ENCODE peak calls at places on chromosomes 4 and X, in four cellular contexts. One of them, this sample, is unnamed.

GRCh38 chrX:150530821-150531220 is 37.6 kb upstream of the MTM1 start:
- DNase-seq in AG20443: no peak
- DNase-seq in stimulated activated CD4-positive, alpha-beta T cell treated with anti-CD3 and anti-CD28 coated beads, TNF-alpha, amount 100 ng/mL, for 1 hour: no peak
- DNase-seq in MCF 10A: no peak
- DNase-seq in this sample: no peak

GRCh38 chrX:74509989-74510388 is 88.7 kb downstream of the SLC16A2 start:
- DNase-seq in AG20443: no peak
- DNase-seq in stimulated activated CD4-positive, alpha-beta T cell treated with anti-CD3 and anti-CD28 coated beads, TNF-alpha, amount 100 ng/mL, for 1 hour: no peak
- DNase-seq in MCF 10A: no peak
- DNase-seq in this sample: no peak

GRCh38 chr4:139672732-139673131 is 7.1 kb downstream of the MGST2 start:
- DNase-seq in AG20443: no peak
- DNase-seq in stimulated activated CD4-positive, alpha-beta T cell treated with anti-CD3 and anti-CD28 coated beads, TNF-alpha, amount 100 ng/mL, for 1 hour: no peak
- DNase-seq in MCF 10A: no peak
- DNase-seq in this sample: no peak

GRCh38 chrX:54484666-54485065 is 11.4 kb downstream of the FGD1 start:
- DNase-seq in AG20443: peak; percentile 47
- DNase-seq in stimulated activated CD4-positive, alpha-beta T cell treated with anti-CD3 and anti-CD28 coated beads, TNF-alpha, amount 100 ng/mL, for 1 hour: no peak
- DNase-seq in MCF 10A: no peak
- DNase-seq in this sample: no peak

GRCh38 chr4:5144384-5144783 is 93.1 kb downstream of the STK32B start:
- DNase-seq in AG20443: no peak
- DNase-seq in stimulated activated CD4-positive, alpha-beta T cell treated with anti-CD3 and anti-CD28 coated beads, TNF-alpha, amount 100 ng/mL, for 1 hour: no peak
- DNase-seq in MCF 10A: no peak
- DNase-seq in this sample: no peak

GRCh38 chrX:47578692-47579091 is 3.5 kb upstream of the TIMP1 start:
- DNase-seq in AG20443: no peak
- DNase-seq in stimulated activated CD4-positive, alpha-beta T cell treated with anti-CD3 and anti-CD28 coated beads, TNF-alpha, amount 100 ng/mL, for 1 hour: no peak
- DNase-seq in MCF 10A: no peak
- DNase-seq in this sample: no peak

GRCh38 chr4:102705391-102705935 is 55.3 kb downstream of the MANBA start:
- DNase-seq in AG20443: peak; percentile 13
- DNase-seq in stimulated activated CD4-positive, alpha-beta T cell treated with anti-CD3 and anti-CD28 coated beads, TNF-alpha, amount 100 ng/mL, for 1 hour: no peak
- DNase-seq in MCF 10A: no peak
- DNase-seq in this sample: no peak

GRCh38 chr4:173793937-173794510 is 264.0 kb upstream of the HAND2 start:
- DNase-seq in AG20443: no peak
- DNase-seq in stimulated activated CD4-positive, alpha-beta T cell treated with anti-CD3 and anti-CD28 coated beads, TNF-alpha, amount 100 ng/mL, for 1 hour: no peak
- DNase-seq in MCF 10A: no peak
- DNase-seq in this sample: no peak

GRCh38 chr4:155007660-155008176 is 200.7 kb upstream of the NPY2R start:
- DNase-seq in AG20443: no peak
- DNase-seq in stimulated activated CD4-positive, alpha-beta T cell treated with anti-CD3 and anti-CD28 coated beads, TNF-alpha, amount 100 ng/mL, for 1 hour: no peak
- DNase-seq in MCF 10A: no peak
- DNase-seq in this sample: no peak

GRCh38 chr4:174523003-174523693 is 860 bp upstream of the HPGD start:
- DNase-seq in AG20443: peak; percentile 18
- DNase-seq in stimulated activated CD4-positive, alpha-beta T cell treated with anti-CD3 and anti-CD28 coated beads, TNF-alpha, amount 100 ng/mL, for 1 hour: no peak
- DNase-seq in MCF 10A: no peak
- DNase-seq in this sample: no peak

GRCh38 chrX:110836982-110837381 is 41.4 kb upstream of the CHRDL1 start:
- DNase-seq in AG20443: no peak
- DNase-seq in stimulated activated CD4-positive, alpha-beta T cell treated with anti-CD3 and anti-CD28 coated beads, TNF-alpha, amount 100 ng/mL, for 1 hour: no peak
- DNase-seq in MCF 10A: no peak
- DNase-seq in this sample: no peak

GRCh38 chrX:18725316-18725943 is 18.0 kb downstream of the PPEF1 start:
- DNase-seq in AG20443: no peak
- DNase-seq in stimulated activated CD4-positive, alpha-beta T cell treated with anti-CD3 and anti-CD28 coated beads, TNF-alpha, amount 100 ng/mL, for 1 hour: no peak
- DNase-seq in MCF 10A: no peak
- DNase-seq in this sample: no peak

GRCh38 chr4:65670331-65671031 is at the start of gene EPHA5:
- DNase-seq in AG20443: peak; percentile 56
- DNase-seq in stimulated activated CD4-positive, alpha-beta T cell treated with anti-CD3 and anti-CD28 coated beads, TNF-alpha, amount 100 ng/mL, for 1 hour: no peak
- DNase-seq in MCF 10A: peak; percentile 78
- DNase-seq in this sample: no peak

GRCh38 chrX:132092439-132093065 is 35.3 kb downstream of the FRMD7 start:
- DNase-seq in AG20443: peak; percentile 63
- DNase-seq in stimulated activated CD4-positive, alpha-beta T cell treated with anti-CD3 and anti-CD28 coated beads, TNF-alpha, amount 100 ng/mL, for 1 hour: peak; percentile 9
- DNase-seq in MCF 10A: peak; percentile 73
- DNase-seq in this sample: peak; percentile 3

GRCh38 chr4:87077834-87078585 is 142.4 kb downstream of the KLHL8 start:
- DNase-seq in AG20443: no peak
- DNase-seq in stimulated activated CD4-positive, alpha-beta T cell treated with anti-CD3 and anti-CD28 coated beads, TNF-alpha, amount 100 ng/mL, for 1 hour: no peak
- DNase-seq in MCF 10A: no peak
- DNase-seq in this sample: no peak

GRCh38 chr4:6199344-6199921 is 916 bp downstream of the JAKMIP1 start:
- DNase-seq in AG20443: no peak
- DNase-seq in stimulated activated CD4-positive, alpha-beta T cell treated with anti-CD3 and anti-CD28 coated beads, TNF-alpha, amount 100 ng/mL, for 1 hour: no peak
- DNase-seq in MCF 10A: no peak
- DNase-seq in this sample: peak; percentile 31

GRCh38 chr4:162640152-162640551 is 476.4 kb upstream of the FSTL5 start:
- DNase-seq in AG20443: no peak
- DNase-seq in stimulated activated CD4-positive, alpha-beta T cell treated with anti-CD3 and anti-CD28 coated beads, TNF-alpha, amount 100 ng/mL, for 1 hour: no peak
- DNase-seq in MCF 10A: no peak
- DNase-seq in this sample: no peak

GRCh38 chr4:184807797-184808718 is 17.7 kb downstream of the ACSL1 start:
- DNase-seq in AG20443: no peak
- DNase-seq in stimulated activated CD4-positive, alpha-beta T cell treated with anti-CD3 and anti-CD28 coated beads, TNF-alpha, amount 100 ng/mL, for 1 hour: no peak
- DNase-seq in MCF 10A: peak; percentile 81
- DNase-seq in this sample: no peak

GRCh38 chr4:184355111-184355604 is 119.2 kb downstream of the IRF2 start:
- DNase-seq in AG20443: peak; percentile 73
- DNase-seq in stimulated activated CD4-positive, alpha-beta T cell treated with anti-CD3 and anti-CD28 coated beads, TNF-alpha, amount 100 ng/mL, for 1 hour: no peak
- DNase-seq in MCF 10A: peak; percentile 78
- DNase-seq in this sample: no peak

GRCh38 chr4:84750260-84750955 is 167.5 kb downstream of the CDS1 start:
- DNase-seq in AG20443: peak; percentile 65
- DNase-seq in stimulated activated CD4-positive, alpha-beta T cell treated with anti-CD3 and anti-CD28 coated beads, TNF-alpha, amount 100 ng/mL, for 1 hour: no peak
- DNase-seq in MCF 10A: peak; percentile 51
- DNase-seq in this sample: no peak

GRCh38 chr4:168549145-168549544 is 52.3 kb downstream of the PALLD start:
- DNase-seq in AG20443: no peak
- DNase-seq in stimulated activated CD4-positive, alpha-beta T cell treated with anti-CD3 and anti-CD28 coated beads, TNF-alpha, amount 100 ng/mL, for 1 hour: no peak
- DNase-seq in MCF 10A: no peak
- DNase-seq in this sample: no peak

GRCh38 chrX:125627676-125628075 is 308.0 kb downstream of the TEX13C start:
- DNase-seq in AG20443: no peak
- DNase-seq in stimulated activated CD4-positive, alpha-beta T cell treated with anti-CD3 and anti-CD28 coated beads, TNF-alpha, amount 100 ng/mL, for 1 hour: no peak
- DNase-seq in MCF 10A: no peak
- DNase-seq in this sample: no peak

GRCh38 chrX:118221257-118221656 is 104.6 kb upstream of the KLHL13 start:
- DNase-seq in AG20443: no peak
- DNase-seq in stimulated activated CD4-positive, alpha-beta T cell treated with anti-CD3 and anti-CD28 coated beads, TNF-alpha, amount 100 ng/mL, for 1 hour: no peak
- DNase-seq in MCF 10A: no peak
- DNase-seq in this sample: no peak

GRCh38 chr4:967113-968104 is 6.0 kb downstream of the DGKQ start:
- DNase-seq in AG20443: no peak
- DNase-seq in stimulated activated CD4-positive, alpha-beta T cell treated with anti-CD3 and anti-CD28 coated beads, TNF-alpha, amount 100 ng/mL, for 1 hour: no peak
- DNase-seq in MCF 10A: no peak
- DNase-seq in this sample: no peak